ENCODE peak calls at places on chromosomes 3 and 15, in seven cellular contexts. L is ovary, P is mesendoderm, Q is left lung, B is psoas muscle, S is fibroblast of lung, F is upper lobe of right lung. A is an unnamed sample.

GRCh38 chr3:49902511-49903345 is 945 bp downstream of the MST1R start:
- DNase-seq in Q (no peak), P (no peak), F (peak), S (no peak), L (no peak), B (no peak), A (no peak)

GRCh38 chr15:65646486-65646885 is 24.7 kb downstream of the SLC24A1 start:
- DNase-seq in Q (no peak), B (no peak), F (no peak), S (no peak), L (no peak), P (peak), A (no peak)

GRCh38 chr3:83934208-83935150 is 1024.3 kb upstream of the CADM2 start:
- DNase-seq in S (peak), P (peak), L (no peak), F (no peak), Q (no peak), B (no peak), A (no peak)

GRCh38 chr15:101445109-101445508 is 44.4 kb downstream of the PCSK6 start:
- DNase-seq in B (no peak), L (no peak), S (no peak), P (no peak), Q (no peak), F (no peak), A (no peak)

GRCh38 chr3:13867727-13868126 is 12.1 kb downstream of the WNT7A start:
- DNase-seq in P (no peak), B (no peak), S (no peak), L (no peak), F (no peak), Q (no peak), A (no peak)

GRCh38 chr15:69082041-69082502 is 67.6 kb downstream of the NOX5 start:
- DNase-seq in B (peak), S (peak), F (no peak), P (no peak), Q (no peak), L (peak), A (no peak)

GRCh38 chr15:21262851-21263400 is 177.4 kb downstream of the POTEB3 start:
- DNase-seq in L (no peak), Q (no peak), P (peak), S (no peak), F (no peak), B (no peak), A (no peak)

GRCh38 chr3:42961633-42962032 is 17.5 kb upstream of the GASK1A start:
- DNase-seq in Q (no peak), F (no peak), B (no peak), L (peak), P (peak), S (peak), A (peak)

GRCh38 chr3:141643391-141643790 is 94.7 kb upstream of the RNF7 start:
- DNase-seq in L (no peak), S (no peak), F (no peak), B (no peak), Q (no peak), P (peak), A (no peak)

GRCh38 chr15:69422336-69422895 is 8.3 kb downstream of the KIF23 start:
- DNase-seq in L (no peak), Q (no peak), P (no peak), F (no peak), S (no peak), B (no peak), A (peak)

GRCh38 chr3:4565806-4566501 is 72.8 kb downstream of the ITPR1 start:
- DNase-seq in Q (no peak), P (no peak), B (no peak), F (no peak), S (no peak), L (no peak), A (no peak)

GRCh38 chr3:66638717-66639116 is 137.9 kb upstream of the LRIG1 start:
- DNase-seq in P (peak), L (no peak), Q (no peak), S (no peak), B (no peak), F (no peak), A (no peak)

GRCh38 chr15:71790081-71790480 is 20.3 kb upstream of the NR2E3 start:
- DNase-seq in S (no peak), B (no peak), L (no peak), F (peak), Q (no peak), P (no peak), A (peak)

GRCh38 chr3:197135212-197135611 is 105.6 kb upstream of the MELTF start:
- DNase-seq in L (no peak), F (no peak), P (no peak), Q (no peak), S (no peak), B (no peak), A (no peak)

GRCh38 chr3:184186184-184186901 is at the start of gene ABCF3:
- DNase-seq in S (peak), L (no peak), B (peak), Q (peak), P (no peak), F (peak), A (no peak)

GRCh38 chr3:184184546-184185234 is 1.3 kb upstream of the ABCF3 start:
- DNase-seq in P (no peak), Q (no peak), B (no peak), S (no peak), F (no peak), L (no peak), A (no peak)

GRCh38 chr3:184181596-184181995 is 4.4 kb upstream of the ABCF3 start:
- DNase-seq in Q (no peak), S (no peak), L (no peak), B (no peak), P (no peak), F (no peak), A (no peak)

GRCh38 chr3:184185461-184186183 is 377 bp upstream of the ABCF3 start:
- DNase-seq in S (peak), P (peak), L (peak), F (peak), B (peak), Q (peak), A (peak)

GRCh38 chr3:184183679-184184078 is 2.3 kb upstream of the ABCF3 start:
- DNase-seq in P (no peak), L (no peak), B (no peak), S (no peak), Q (no peak), F (no peak), A (no peak)
- H3K27ac ChIP-seq in P (peak), L (no peak), B (no peak), S (no peak), Q (no peak), F (no peak), A (no peak)

GRCh38 chr3:132598181-132598580 is 1.1 kb downstream of the ACKR4 start:
- DNase-seq in P (no peak), L (no peak), S (no peak), Q (no peak), B (no peak), F (no peak), A (no peak)
- H3K4me3 ChIP-seq in P (no peak), L (no peak), S (no peak), Q (no peak), B (no peak), F (peak), A (no peak)

GRCh38 chr3:36895488-36896409 is 49.1 kb downstream of the TRANK1 start:
- DNase-seq in Q (no peak), F (no peak), L (no peak), S (no peak), B (no peak), P (no peak), A (no peak)

GRCh38 chr3:36892457-36893136 is 52.3 kb downstream of the TRANK1 start:
- DNase-seq in S (no peak), P (no peak), B (no peak), L (no peak), F (no peak), Q (no peak), A (no peak)

GRCh38 chr3:36891651-36892268 is 53.1 kb downstream of the TRANK1 start:
- DNase-seq in L (no peak), P (peak), Q (no peak), S (no peak), F (no peak), B (peak), A (no peak)

GRCh38 chr3:36893137-36893557 is 51.7 kb downstream of the TRANK1 start:
- DNase-seq in S (peak), Q (no peak), P (peak), B (no peak), L (no peak), F (no peak), A (peak)

DNA sequence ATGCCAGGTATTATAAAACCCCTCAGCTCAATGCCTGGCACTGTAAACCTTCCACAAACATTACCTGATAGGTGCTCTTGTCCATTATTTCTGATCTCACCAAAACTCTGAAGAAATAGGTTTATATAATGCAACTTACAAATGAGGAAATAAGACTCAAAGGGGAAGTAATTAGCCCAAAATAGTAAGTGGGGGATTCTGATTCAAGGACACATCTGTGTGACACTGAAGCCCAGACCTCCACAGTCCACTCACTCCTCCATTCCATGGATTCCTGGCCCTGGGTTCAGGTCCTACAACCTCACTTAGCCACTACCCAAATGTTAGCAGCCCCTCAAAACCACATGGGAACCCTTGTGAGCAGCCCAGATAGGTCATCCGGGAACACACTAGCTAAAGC is 49.9 kb downstream of the TRANK1 start:
- DNase-seq in L (no peak), B (no peak), Q (no peak), S (no peak), P (no peak), F (no peak), A (no peak)
- H3K27ac ChIP-seq in L (no peak), B (no peak), Q (peak), S (no peak), P (no peak), F (no peak), A (no peak)

GRCh38 chr3:114157321-114157720 is 21.5 kb downstream of the DRD3 start:
- DNase-seq in B (no peak), S (no peak), P (no peak), Q (no peak), L (no peak), F (no peak), A (no peak)
- H3K4me3 ChIP-seq in B (no peak), S (no peak), P (no peak), Q (no peak), L (no peak), F (no peak), A (no peak)

GRCh38 chr15:92733090-92733933 is 77.7 kb upstream of the FAM174B start:
- DNase-seq in Q (no peak), B (no peak), L (no peak), P (no peak), S (no peak), F (no peak), A (no peak)

GRCh38 chr15:92733934-92734521 is 78.5 kb upstream of the FAM174B start:
- DNase-seq in S (peak), P (peak), L (no peak), B (peak), Q (peak), F (peak), A (no peak)
- H3K27ac ChIP-seq in S (no peak), P (no peak), L (peak), B (peak), Q (peak), F (peak), A (no peak)

GRCh38 chr3:171455603-171456550 is 4.3 kb downstream of the TNIK start:
- DNase-seq in F (no peak), B (no peak), S (no peak), P (no peak), L (no peak), Q (no peak), A (no peak)

GRCh38 chr3:171451915-171452707 is 8.1 kb downstream of the TNIK start:
- DNase-seq in F (no peak), P (no peak), Q (no peak), S (no peak), B (no peak), L (no peak), A (no peak)

GRCh38 chr3:171454026-171454425 is 6.2 kb downstream of the TNIK start:
- DNase-seq in S (no peak), F (no peak), Q (no peak), B (no peak), P (no peak), L (no peak), A (no peak)

GRCh38 chr3:171456765-171457164 is 3.4 kb downstream of the TNIK start:
- DNase-seq in P (no peak), F (no peak), S (no peak), L (no peak), B (no peak), Q (no peak), A (no peak)

DNA sequence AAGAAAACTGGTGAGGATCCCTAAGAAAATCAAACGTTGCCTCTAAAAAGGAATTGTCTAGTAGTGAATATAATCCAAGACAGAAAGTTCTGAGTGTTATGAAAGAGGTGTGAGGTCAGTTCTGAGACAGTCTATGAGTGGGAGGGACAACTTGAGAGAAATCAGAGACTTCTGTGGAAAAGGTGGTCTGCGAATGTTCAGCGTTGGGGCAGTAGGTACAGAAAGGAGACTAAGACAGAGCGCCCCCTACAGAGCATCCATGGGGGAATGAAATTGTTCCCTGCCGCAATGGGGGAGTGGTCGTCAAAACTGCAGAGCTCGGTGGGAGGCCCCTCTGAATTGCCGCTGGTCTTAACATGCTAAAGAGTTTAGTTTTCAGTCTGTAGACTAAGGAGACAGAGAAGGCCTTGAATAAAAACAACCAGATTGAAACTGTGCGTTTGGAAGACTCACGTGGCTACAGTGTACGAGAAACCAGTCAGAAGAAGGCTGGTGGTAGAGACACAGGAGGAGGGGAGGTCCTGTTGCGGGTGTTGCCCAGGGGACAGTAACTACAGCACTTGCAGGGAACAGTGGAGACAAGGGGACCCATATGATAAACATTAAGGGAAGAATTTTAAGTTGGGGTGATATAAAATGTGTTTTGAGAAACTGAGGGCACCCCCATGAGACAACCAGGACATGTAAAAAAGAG is 6.9 kb downstream of the TNIK start:
- DNase-seq in Q (no peak), S (peak), F (no peak), L (no peak), P (peak), B (no peak), A (no peak)
- H3K4me3 ChIP-seq in Q (no peak), S (no peak), F (no peak), L (no peak), P (no peak), B (no peak), A (no peak)

GRCh38 chr3:36906504-36907149 is 38.2 kb downstream of the TRANK1 start:
- DNase-seq in L (no peak), B (no peak), Q (no peak), F (no peak), P (peak), S (peak), A (no peak)
- H3K27ac ChIP-seq in L (no peak), B (no peak), Q (peak), F (peak), P (no peak), S (no peak), A (no peak)

GRCh38 chr15:74528876-74529275 is 12.1 kb upstream of the ARID3B start:
- DNase-seq in Q (no peak), S (no peak), B (no peak), F (no peak), P (no peak), L (no peak), A (no peak)

GRCh38 chr15:74523982-74524381 is 17.0 kb upstream of the ARID3B start:
- DNase-seq in S (no peak), B (no peak), L (no peak), P (no peak), F (no peak), Q (no peak), A (no peak)

GRCh38 chr15:74525946-74526345 is 15.1 kb upstream of the ARID3B start:
- DNase-seq in L (no peak), P (no peak), Q (no peak), B (no peak), F (no peak), S (peak), A (peak)

GRCh38 chr15:74529911-74530310 is 11.1 kb upstream of the ARID3B start:
- DNase-seq in F (no peak), Q (no peak), L (no peak), B (no peak), S (peak), P (no peak), A (peak)

GRCh38 chr15:74525328-74525727 is 15.7 kb upstream of the ARID3B start:
- DNase-seq in P (no peak), S (no peak), B (no peak), Q (no peak), F (no peak), L (no peak), A (no peak)
- H3K4me3 ChIP-seq in P (no peak), S (no peak), B (no peak), Q (no peak), F (no peak), L (no peak), A (no peak)

DNA sequence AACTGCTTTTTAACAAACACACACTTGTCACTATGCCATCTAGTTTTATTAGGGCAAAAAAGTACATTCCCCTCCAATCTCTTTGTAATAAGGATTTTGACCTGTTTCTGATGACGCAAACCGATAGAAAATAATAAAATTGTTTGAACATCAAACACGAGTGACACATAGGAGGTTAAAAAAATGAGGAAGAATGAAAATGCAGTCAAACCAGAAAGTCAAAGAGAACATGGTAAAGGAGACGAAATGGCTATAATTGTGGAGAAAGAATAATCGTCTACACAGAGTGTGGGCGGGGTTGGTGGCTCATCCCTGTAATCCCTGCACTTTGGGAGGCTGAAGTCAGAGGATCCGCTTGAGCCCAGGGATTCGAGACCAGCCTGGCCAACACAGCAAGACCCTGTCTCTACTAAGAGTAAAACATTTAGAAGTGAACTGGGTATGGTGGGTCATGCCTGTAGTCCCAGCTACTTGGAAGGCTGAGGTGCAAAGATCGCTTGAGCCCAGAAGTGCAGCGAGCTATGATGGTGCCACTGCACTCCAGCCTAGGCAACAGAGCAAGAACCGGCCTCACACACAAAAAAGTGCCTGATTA is 83.2 kb downstream of the MEIS2 start:
- DNase-seq in B (no peak), P (no peak), L (no peak), S (no peak), Q (no peak), F (no peak), A (no peak)
- H3K27ac ChIP-seq in B (no peak), P (no peak), L (peak), S (no peak), Q (no peak), F (no peak), A (no peak)